ENCODE peak calls at places on chromosome 19, in seven cellular contexts. One of them, this sample, is unnamed.
A peak's percentile ranks its signal among the peaks of the same experiment; 100 is the strongest.

GRCh38 chr19:30227071-30227621 is 145.0 kb upstream of the ZNF536 start:
- DNase-seq in NCI-H774: no peak
- DNase-seq in RWPE1: no peak
- DNase-seq in stimulated activated CD4-positive, alpha-beta T cell treated with anti-CD3 and anti-CD28 coated beads, Interleukin-4, amount 100 ng/mL, for 48 hours: no peak
- DNase-seq in fibroblast of lung: no peak
- DNase-seq in stimulated activated CD8-positive, alpha-beta memory T cell treated with anti-CD3 and anti-CD28 coated beads, Interleukin-12 subunit alpha, Interleukin-12 subunit beta, amount 100 ng/mL, for 4 hours: no peak
- DNase-seq in NCI-H1694: no peak
- DNase-seq in this sample: peak; percentile 19

GRCh38 chr19:57058871-57059270 is 60.9 kb upstream of the USP29 start:
- DNase-seq in NCI-H774: no peak
- DNase-seq in RWPE1: no peak
- DNase-seq in stimulated activated CD4-positive, alpha-beta T cell treated with anti-CD3 and anti-CD28 coated beads, Interleukin-4, amount 100 ng/mL, for 48 hours: no peak
- DNase-seq in fibroblast of lung: no peak
- DNase-seq in stimulated activated CD8-positive, alpha-beta memory T cell treated with anti-CD3 and anti-CD28 coated beads, Interleukin-12 subunit alpha, Interleukin-12 subunit beta, amount 100 ng/mL, for 4 hours: no peak
- DNase-seq in NCI-H1694: no peak
- DNase-seq in this sample: no peak

GRCh38 chr19:52343548-52343947 is 7.5 kb downstream of the ZNF610 start:
- DNase-seq in NCI-H774: no peak
- DNase-seq in RWPE1: no peak
- DNase-seq in stimulated activated CD4-positive, alpha-beta T cell treated with anti-CD3 and anti-CD28 coated beads, Interleukin-4, amount 100 ng/mL, for 48 hours: peak; percentile 28
- DNase-seq in fibroblast of lung: peak; percentile 23
- DNase-seq in stimulated activated CD8-positive, alpha-beta memory T cell treated with anti-CD3 and anti-CD28 coated beads, Interleukin-12 subunit alpha, Interleukin-12 subunit beta, amount 100 ng/mL, for 4 hours: peak; percentile 11
- DNase-seq in NCI-H1694: no peak
- DNase-seq in this sample: peak; percentile 37

GRCh38 chr19:55549500-55550320 is 4.4 kb upstream of the SBK3 start:
- DNase-seq in NCI-H774: no peak
- DNase-seq in RWPE1: peak; percentile 76
- DNase-seq in stimulated activated CD4-positive, alpha-beta T cell treated with anti-CD3 and anti-CD28 coated beads, Interleukin-4, amount 100 ng/mL, for 48 hours: no peak
- DNase-seq in fibroblast of lung: peak; percentile 90
- DNase-seq in stimulated activated CD8-positive, alpha-beta memory T cell treated with anti-CD3 and anti-CD28 coated beads, Interleukin-12 subunit alpha, Interleukin-12 subunit beta, amount 100 ng/mL, for 4 hours: no peak
- DNase-seq in NCI-H1694: no peak
- DNase-seq in this sample: peak; percentile 80

GRCh38 chr19:14091086-14091884 is 734 bp upstream of the SAMD1 start:
- DNase-seq in NCI-H774: no peak
- DNase-seq in RWPE1: peak; percentile 43
- DNase-seq in stimulated activated CD4-positive, alpha-beta T cell treated with anti-CD3 and anti-CD28 coated beads, Interleukin-4, amount 100 ng/mL, for 48 hours: peak; percentile 68
- DNase-seq in fibroblast of lung: peak; percentile 79
- DNase-seq in stimulated activated CD8-positive, alpha-beta memory T cell treated with anti-CD3 and anti-CD28 coated beads, Interleukin-12 subunit alpha, Interleukin-12 subunit beta, amount 100 ng/mL, for 4 hours: peak; percentile 48
- DNase-seq in NCI-H1694: peak; percentile 23
- DNase-seq in this sample: peak; percentile 83

GRCh38 chr19:46453661-46454060 is 17.7 kb downstream of the PNMA8A start:
- DNase-seq in NCI-H774: no peak
- DNase-seq in RWPE1: no peak
- DNase-seq in stimulated activated CD4-positive, alpha-beta T cell treated with anti-CD3 and anti-CD28 coated beads, Interleukin-4, amount 100 ng/mL, for 48 hours: no peak
- DNase-seq in fibroblast of lung: no peak
- DNase-seq in stimulated activated CD8-positive, alpha-beta memory T cell treated with anti-CD3 and anti-CD28 coated beads, Interleukin-12 subunit alpha, Interleukin-12 subunit beta, amount 100 ng/mL, for 4 hours: no peak
- DNase-seq in NCI-H1694: peak; percentile 15
- DNase-seq in this sample: no peak

GRCh38 chr19:55384576-55385235 is 614 bp upstream of the TMEM238 start:
- DNase-seq in NCI-H774: peak; percentile 40
- DNase-seq in RWPE1: no peak
- DNase-seq in stimulated activated CD4-positive, alpha-beta T cell treated with anti-CD3 and anti-CD28 coated beads, Interleukin-4, amount 100 ng/mL, for 48 hours: no peak
- DNase-seq in fibroblast of lung: no peak
- DNase-seq in stimulated activated CD8-positive, alpha-beta memory T cell treated with anti-CD3 and anti-CD28 coated beads, Interleukin-12 subunit alpha, Interleukin-12 subunit beta, amount 100 ng/mL, for 4 hours: no peak
- DNase-seq in NCI-H1694: peak; percentile 51
- DNase-seq in this sample: peak; percentile 31

GRCh38 chr19:12596485-12596884 is 14.1 kb downstream of the ZNF490 start:
- DNase-seq in NCI-H774: no peak
- DNase-seq in RWPE1: no peak
- DNase-seq in stimulated activated CD4-positive, alpha-beta T cell treated with anti-CD3 and anti-CD28 coated beads, Interleukin-4, amount 100 ng/mL, for 48 hours: no peak
- DNase-seq in fibroblast of lung: no peak
- DNase-seq in stimulated activated CD8-positive, alpha-beta memory T cell treated with anti-CD3 and anti-CD28 coated beads, Interleukin-12 subunit alpha, Interleukin-12 subunit beta, amount 100 ng/mL, for 4 hours: no peak
- DNase-seq in NCI-H1694: no peak
- DNase-seq in this sample: no peak

GRCh38 chr19:9128171-9128570 is 1.4 kb upstream of the OR7G3 start:
- DNase-seq in NCI-H774: no peak
- DNase-seq in RWPE1: peak; percentile 81
- DNase-seq in stimulated activated CD4-positive, alpha-beta T cell treated with anti-CD3 and anti-CD28 coated beads, Interleukin-4, amount 100 ng/mL, for 48 hours: no peak
- DNase-seq in fibroblast of lung: no peak
- DNase-seq in stimulated activated CD8-positive, alpha-beta memory T cell treated with anti-CD3 and anti-CD28 coated beads, Interleukin-12 subunit alpha, Interleukin-12 subunit beta, amount 100 ng/mL, for 4 hours: no peak
- DNase-seq in NCI-H1694: no peak
- DNase-seq in this sample: no peak

GRCh38 chr19:50829801-50830200 is 3.6 kb downstream of the KLK15 start:
- DNase-seq in NCI-H774: no peak
- DNase-seq in RWPE1: no peak
- DNase-seq in stimulated activated CD4-positive, alpha-beta T cell treated with anti-CD3 and anti-CD28 coated beads, Interleukin-4, amount 100 ng/mL, for 48 hours: no peak
- DNase-seq in fibroblast of lung: no peak
- DNase-seq in stimulated activated CD8-positive, alpha-beta memory T cell treated with anti-CD3 and anti-CD28 coated beads, Interleukin-12 subunit alpha, Interleukin-12 subunit beta, amount 100 ng/mL, for 4 hours: no peak
- DNase-seq in NCI-H1694: no peak
- DNase-seq in this sample: no peak

GRCh38 chr19:47272448-47273312 is 2.0 kb upstream of the INAFM1 start:
- DNase-seq in NCI-H774: no peak
- DNase-seq in RWPE1: no peak
- DNase-seq in stimulated activated CD4-positive, alpha-beta T cell treated with anti-CD3 and anti-CD28 coated beads, Interleukin-4, amount 100 ng/mL, for 48 hours: peak; percentile 37
- DNase-seq in fibroblast of lung: peak; percentile 32
- DNase-seq in stimulated activated CD8-positive, alpha-beta memory T cell treated with anti-CD3 and anti-CD28 coated beads, Interleukin-12 subunit alpha, Interleukin-12 subunit beta, amount 100 ng/mL, for 4 hours: no peak
- DNase-seq in NCI-H1694: no peak
- DNase-seq in this sample: peak; percentile 25

GRCh38 chr19:1340681-1341469 is 42.8 kb upstream of the NDUFS7 start:
- DNase-seq in NCI-H774: no peak
- DNase-seq in RWPE1: no peak
- DNase-seq in stimulated activated CD4-positive, alpha-beta T cell treated with anti-CD3 and anti-CD28 coated beads, Interleukin-4, amount 100 ng/mL, for 48 hours: no peak
- DNase-seq in fibroblast of lung: no peak
- DNase-seq in stimulated activated CD8-positive, alpha-beta memory T cell treated with anti-CD3 and anti-CD28 coated beads, Interleukin-12 subunit alpha, Interleukin-12 subunit beta, amount 100 ng/mL, for 4 hours: no peak
- DNase-seq in NCI-H1694: no peak
- DNase-seq in this sample: no peak

GRCh38 chr19:7746903-7747884 is at the start of gene CD209:
- DNase-seq in NCI-H774: no peak
- DNase-seq in RWPE1: no peak
- DNase-seq in stimulated activated CD4-positive, alpha-beta T cell treated with anti-CD3 and anti-CD28 coated beads, Interleukin-4, amount 100 ng/mL, for 48 hours: no peak
- DNase-seq in fibroblast of lung: no peak
- DNase-seq in stimulated activated CD8-positive, alpha-beta memory T cell treated with anti-CD3 and anti-CD28 coated beads, Interleukin-12 subunit alpha, Interleukin-12 subunit beta, amount 100 ng/mL, for 4 hours: no peak
- DNase-seq in NCI-H1694: no peak
- DNase-seq in this sample: no peak

GRCh38 chr19:4012975-4013634 is 5.6 kb downstream of the PIAS4 start:
- DNase-seq in NCI-H774: no peak
- DNase-seq in RWPE1: no peak
- DNase-seq in stimulated activated CD4-positive, alpha-beta T cell treated with anti-CD3 and anti-CD28 coated beads, Interleukin-4, amount 100 ng/mL, for 48 hours: no peak
- DNase-seq in fibroblast of lung: no peak
- DNase-seq in stimulated activated CD8-positive, alpha-beta memory T cell treated with anti-CD3 and anti-CD28 coated beads, Interleukin-12 subunit alpha, Interleukin-12 subunit beta, amount 100 ng/mL, for 4 hours: no peak
- DNase-seq in NCI-H1694: no peak
- DNase-seq in this sample: no peak

GRCh38 chr19:13022859-13023636 is 27.8 kb downstream of the NFIX start:
- DNase-seq in NCI-H774: peak; percentile 32
- DNase-seq in RWPE1: peak; percentile 94
- DNase-seq in stimulated activated CD4-positive, alpha-beta T cell treated with anti-CD3 and anti-CD28 coated beads, Interleukin-4, amount 100 ng/mL, for 48 hours: no peak
- DNase-seq in fibroblast of lung: peak; percentile 98
- DNase-seq in stimulated activated CD8-positive, alpha-beta memory T cell treated with anti-CD3 and anti-CD28 coated beads, Interleukin-12 subunit alpha, Interleukin-12 subunit beta, amount 100 ng/mL, for 4 hours: no peak
- DNase-seq in NCI-H1694: peak; percentile 87
- DNase-seq in this sample: no peak

GRCh38 chr19:4267101-4267900 is 11.8 kb upstream of the SHD start:
- DNase-seq in NCI-H774: no peak
- DNase-seq in RWPE1: peak; percentile 65
- DNase-seq in stimulated activated CD4-positive, alpha-beta T cell treated with anti-CD3 and anti-CD28 coated beads, Interleukin-4, amount 100 ng/mL, for 48 hours: peak; percentile 50
- DNase-seq in fibroblast of lung: peak; percentile 39
- DNase-seq in stimulated activated CD8-positive, alpha-beta memory T cell treated with anti-CD3 and anti-CD28 coated beads, Interleukin-12 subunit alpha, Interleukin-12 subunit beta, amount 100 ng/mL, for 4 hours: peak; percentile 25
- DNase-seq in NCI-H1694: peak; percentile 32
- DNase-seq in this sample: peak; percentile 70

GRCh38 chr19:3132971-3133792 is 2.7 kb upstream of the GNA15 start:
- DNase-seq in NCI-H774: peak; percentile 74
- DNase-seq in RWPE1: no peak
- DNase-seq in stimulated activated CD4-positive, alpha-beta T cell treated with anti-CD3 and anti-CD28 coated beads, Interleukin-4, amount 100 ng/mL, for 48 hours: peak; percentile 82
- DNase-seq in fibroblast of lung: no peak
- DNase-seq in stimulated activated CD8-positive, alpha-beta memory T cell treated with anti-CD3 and anti-CD28 coated beads, Interleukin-12 subunit alpha, Interleukin-12 subunit beta, amount 100 ng/mL, for 4 hours: peak; percentile 64
- DNase-seq in NCI-H1694: peak; percentile 85
- DNase-seq in this sample: no peak

GRCh38 chr19:13832096-13832495 is 36.9 kb downstream of the ZSWIM4 start:
- DNase-seq in NCI-H774: no peak
- DNase-seq in RWPE1: no peak
- DNase-seq in stimulated activated CD4-positive, alpha-beta T cell treated with anti-CD3 and anti-CD28 coated beads, Interleukin-4, amount 100 ng/mL, for 48 hours: no peak
- DNase-seq in fibroblast of lung: no peak
- DNase-seq in stimulated activated CD8-positive, alpha-beta memory T cell treated with anti-CD3 and anti-CD28 coated beads, Interleukin-12 subunit alpha, Interleukin-12 subunit beta, amount 100 ng/mL, for 4 hours: no peak
- DNase-seq in NCI-H1694: no peak
- DNase-seq in this sample: no peak

GRCh38 chr19:16198363-16198636 is 589 bp downstream of the AP1M1 start:
- DNase-seq in NCI-H774: no peak
- DNase-seq in RWPE1: peak; percentile 12
- DNase-seq in stimulated activated CD4-positive, alpha-beta T cell treated with anti-CD3 and anti-CD28 coated beads, Interleukin-4, amount 100 ng/mL, for 48 hours: no peak
- DNase-seq in fibroblast of lung: no peak
- DNase-seq in stimulated activated CD8-positive, alpha-beta memory T cell treated with anti-CD3 and anti-CD28 coated beads, Interleukin-12 subunit alpha, Interleukin-12 subunit beta, amount 100 ng/mL, for 4 hours: no peak
- DNase-seq in NCI-H1694: no peak
- DNase-seq in this sample: peak; percentile 30

This sample was measured in Caco-2.